ENCODE peak calls at places on chromosomes 4 and X, in four cellular contexts. Y is breast epithelium; M is AML-193; A is CD4-positive, alpha-beta T cell. U is an unnamed sample.

GRCh38 chrX:68834371-68835103 is 5.7 kb downstream of the EFNB1 start:
- DNase-seq in Y (no peak), M (no peak), A (no peak), U (no peak)

GRCh38 chr4:21451032-21451431 is 497.5 kb downstream of the KCNIP4 start:
- DNase-seq in Y (no peak), M (no peak), A (no peak), U (no peak)

GRCh38 chr4:84498203-84499026 is 677 bp downstream of the NKX6-1 start:
- DNase-seq in A (no peak), M (no peak), Y (no peak), U (peak; percentile 15)

GRCh38 chrX:30489323-30489722 is 88.2 kb downstream of the TASL start:
- DNase-seq in Y (no peak), A (no peak), M (no peak), U (peak; percentile 36)

GRCh38 chrX:155864655-155865054 is 16.5 kb upstream of the VAMP7 start:
- DNase-seq in A (no peak), M (peak; percentile 1), Y (no peak), U (peak; percentile 21)

GRCh38 chr4:94225449-94225848 is 17.8 kb downstream of the SMARCAD1 start:
- DNase-seq in Y (no peak), A (no peak), M (no peak), U (no peak)

GRCh38 chrX:10381218-10381617 is 224.4 kb downstream of the CLCN4 start:
- DNase-seq in Y (no peak), M (no peak), A (no peak), U (no peak)

GRCh38 chr4:113468165-113469022 is 293.1 kb downstream of the CAMK2D start:
- DNase-seq in A (no peak), Y (peak; percentile 52), M (peak; percentile 3), U (peak; percentile 23)

GRCh38 chr4:56752985-56753384 is 68.5 kb downstream of the SPINK2 start:
- DNase-seq in A (no peak), Y (peak; percentile 54), M (no peak), U (no peak)

GRCh38 chr4:189773909-189774308 is 166.8 kb upstream of the FRG1 start:
- DNase-seq in Y (no peak), A (no peak), M (no peak), U (peak; percentile 80)

GRCh38 chrX:114599305-114599704 is 15.4 kb downstream of the HTR2C start:
- DNase-seq in M (no peak), A (no peak), Y (no peak), U (no peak)

GRCh38 chr4:10180927-10181744 is 64.5 kb upstream of the WDR1 start:
- DNase-seq in M (peak; percentile 91), Y (no peak), A (no peak), U (peak; percentile 97)

GRCh38 chrX:24651783-24652182 is 4.6 kb upstream of the PCYT1B start:
- DNase-seq in M (no peak), Y (no peak), A (no peak), U (no peak)

GRCh38 chrX:112651766-112652165 is 28.0 kb downstream of the LHFPL1 start:
- DNase-seq in M (no peak), A (no peak), Y (no peak), U (no peak)

GRCh38 chr4:70197842-70198241 is 2.3 kb downstream of the ODAM start:
- DNase-seq in Y (no peak), M (no peak), A (no peak), U (no peak)

GRCh38 chr4:18192901-18193300 is 171.3 kb upstream of the LCORL start:
- DNase-seq in Y (no peak), A (no peak), M (no peak), U (no peak)

GRCh38 chr4:53943345-53944085 is 120.9 kb downstream of the CHIC2 start:
- DNase-seq in A (no peak), M (no peak), Y (no peak), U (peak; percentile 17)

GRCh38 chr4:8050555-8051206 is 107.9 kb downstream of the ABLIM2 start:
- DNase-seq in A (no peak), M (no peak), Y (no peak), U (no peak)